ENCODE peak calls at places on chromosome 20, in four cellular contexts. R is KBM-7, C is neural crest cell, G is AML-193. H is an unnamed sample.
A peak's percentile ranks its signal among the peaks of the same experiment; 100 is the strongest.

GRCh38 chr20:47785900-47786762 is 850 bp upstream of the SULF2 start:
- DNase-seq in G (no peak), R (peak; percentile 25), C (peak; percentile 75), H (peak; percentile 23)

GRCh38 chr20:64038579-64039292 is 2.8 kb downstream of the C20orf204 start:
- DNase-seq in R (peak; percentile 76), G (peak; percentile 61), C (peak; percentile 71), H (peak; percentile 54)

GRCh38 chr20:22526512-22527012 is 57.8 kb downstream of the FOXA2 start:
- DNase-seq in R (no peak), C (no peak), G (no peak), H (no peak)

GRCh38 chr20:59016795-59017492 is 2.3 kb upstream of the TUBB1 start:
- DNase-seq in R (no peak), G (no peak), C (no peak), H (no peak)

GRCh38 chr20:4912380-4913142 is 88.7 kb downstream of the SLC23A2 start:
- DNase-seq in R (no peak), G (no peak), C (no peak), H (no peak)

GRCh38 chr20:16537025-16537665 is 36.1 kb downstream of the KIF16B start:
- DNase-seq in R (peak; percentile 74), G (no peak), C (no peak), H (peak; percentile 66)

GRCh38 chr20:46644733-46645132 is 6.5 kb downstream of the SLC13A3 start:
- DNase-seq in G (no peak), C (no peak), R (no peak), H (no peak)

GRCh38 chr20:6768228-6769185 is 1.0 kb downstream of the BMP2 start:
- DNase-seq in G (no peak), R (no peak), C (peak; percentile 13), H (no peak)

GRCh38 chr20:36367907-36368306 is 61.8 kb downstream of the DLGAP4 start:
- DNase-seq in R (no peak), C (no peak), G (no peak), H (no peak)

GRCh38 chr20:33518071-33518470 is 28.2 kb downstream of the CBFA2T2 start:
- DNase-seq in R (no peak), C (no peak), G (no peak), H (no peak)

GRCh38 chr20:36199293-36200257 is 36.7 kb upstream of the AAR2 start:
- DNase-seq in R (peak; percentile 89), C (peak; percentile 91), G (peak; percentile 63), H (peak; percentile 69)

GRCh38 chr20:24610341-24611115 is 141.1 kb downstream of the SYNDIG1 start:
- DNase-seq in R (no peak), C (no peak), G (no peak), H (no peak)

GRCh38 chr20:57672164-57672563 is 37.7 kb downstream of the PMEPA1 start:
- DNase-seq in C (peak; percentile 25), R (no peak), G (no peak), H (no peak)

GRCh38 chr20:8718214-8718613 is 350.7 kb upstream of the PLCB4 start:
- DNase-seq in G (no peak), R (no peak), C (no peak), H (no peak)

GRCh38 chr20:40941023-40941655 is 87.5 kb upstream of the TOP1 start:
- DNase-seq in C (no peak), G (peak; percentile 72), R (no peak), H (peak; percentile 24)

GRCh38 chr20:5041433-5041832 is 40.1 kb upstream of the SLC23A2 start:
- DNase-seq in G (no peak), R (no peak), C (peak; percentile 4), H (no peak)

GRCh38 chr20:49713779-49714712 is at the start of gene B4GALT5:
- DNase-seq in R (peak; percentile 88), G (peak; percentile 77), C (peak; percentile 80), H (peak; percentile 82)

GRCh38 chr20:44068780-44069191 is 118.2 kb downstream of the JPH2 start:
- DNase-seq in G (no peak), C (no peak), R (no peak), H (no peak)

GRCh38 chr20:48711044-48711428 is 116.8 kb downstream of the PREX1 start:
- DNase-seq in G (no peak), C (no peak), R (no peak), H (no peak)

GRCh38 chr20:2762578-2763131 is 37.8 kb downstream of the CPXM1 start:
- DNase-seq in R (no peak), C (no peak), G (no peak), H (no peak)

GRCh38 chr20:21315138-21315537 is 12.0 kb downstream of the XRN2 start:
- DNase-seq in R (peak; percentile 15), G (peak; percentile 5), C (no peak), H (peak; percentile 12)

GRCh38 chr20:45363611-45364492 is 896 bp downstream of the SYS1 start:
- DNase-seq in R (no peak), G (peak; percentile 11), C (no peak), H (peak; percentile 16)